ENCODE peak calls at places on chromosome 16, in five cellular contexts. Y is esophagus muscularis mucosa, W is GM23338, J is prostate gland, L is transverse colon. T is an unnamed sample.

GRCh38 chr16:50025544-50025931 is 513 bp downstream of the CNEP1R1 start:
- DNase-seq in L (peak; percentile 20), J (no peak), W (no peak), Y (no peak), T (no peak)

GRCh38 chr16:16100631-16101030 is 122.7 kb downstream of the ABCC6 start:
- DNase-seq in W (no peak), Y (no peak), L (no peak), J (no peak), T (no peak)

GRCh38 chr16:88479795-88480760 is 27.0 kb downstream of the ZFPM1 start:
- DNase-seq in L (peak; percentile 60), Y (no peak), J (no peak), W (no peak), T (no peak)

GRCh38 chr16:87855852-87856715 is 13.2 kb downstream of the SLC7A5 start:
- DNase-seq in L (peak; percentile 85), J (peak; percentile 83), W (no peak), Y (no peak), T (peak; percentile 91)

GRCh38 chr16:81523387-81524115 is 78.9 kb downstream of the CMIP start:
- DNase-seq in Y (no peak), L (no peak), W (no peak), J (peak; percentile 56), T (no peak)

GRCh38 chr16:72959301-72959996 is 88.5 kb downstream of the ZFHX3 start:
- DNase-seq in W (no peak), Y (no peak), J (no peak), L (no peak), T (peak; percentile 64)

GRCh38 chr16:278863-279366 is 1.5 kb upstream of the ARHGDIG start:
- DNase-seq in Y (no peak), W (peak; percentile 70), J (no peak), L (no peak), T (no peak)

GRCh38 chr16:15041260-15042011 is 14.4 kb downstream of the NTAN1 start:
- DNase-seq in J (peak; percentile 78), Y (peak; percentile 94), W (peak; percentile 56), L (peak; percentile 78), T (peak; percentile 87)

GRCh38 chr16:87821346-87822001 is 47.8 kb downstream of the SLC7A5 start:
- DNase-seq in L (no peak), J (no peak), W (no peak), Y (no peak), T (no peak)

GRCh38 chr16:81451753-81452680 is 7.4 kb downstream of the CMIP start:
- DNase-seq in L (peak; percentile 69), Y (no peak), J (no peak), W (peak; percentile 43), T (no peak)

GRCh38 chr16:85041184-85041928 is 13.8 kb downstream of the KIAA0513 start:
- DNase-seq in J (no peak), L (no peak), W (no peak), Y (no peak), T (no peak)

GRCh38 chr16:71754652-71755051 is 30.2 kb upstream of the PHLPP2 start:
- DNase-seq in L (no peak), J (no peak), W (no peak), Y (no peak), T (no peak)
- H3K36me3 ChIP-seq in L (peaks cover 73% of the 10 kb centered on the region), J (no peaks in the 10 kb centered on the region), W (peaks cover 40% of the 10 kb centered on the region), Y (peaks cover 93% of the 10 kb centered on the region), T (peaks cover 49% of the 10 kb centered on the region)

GRCh38 chr16:51193879-51194278 is 42.8 kb upstream of the SALL1 start:
- DNase-seq in W (no peak), L (no peak), J (no peak), Y (peak; percentile 2), T (no peak)
- TF ChIP-seq POLR2AphosphoS5 in W (no peak), L (no peak), J (no peak), Y (no peak), T (no peak)

GRCh38 chr16:75263963-75264445 is 12.6 kb upstream of the BCAR1 start:
- DNase-seq in J (no peak), W (no peak), Y (no peak), L (peak; percentile 28), T (peak; percentile 75)
- H3K4me3 ChIP-seq in J (peak overlapping the region; percentile 99), W (peak overlapping the region; percentile 97), Y (peak overlapping the region; percentile 99), L (no peak overlapping the region), T (peak overlapping the region; percentile 94)

GRCh38 chr16:9393601-9394000 is 302.2 kb downstream of the HAPSTR1 start:
- DNase-seq in Y (no peak), J (no peak), L (no peak), W (no peak), T (no peak)

GRCh38 chr16:9384141-9384540 is 292.7 kb downstream of the HAPSTR1 start:
- DNase-seq in Y (no peak), W (no peak), J (no peak), L (no peak), T (peak; percentile 77)

DNA sequence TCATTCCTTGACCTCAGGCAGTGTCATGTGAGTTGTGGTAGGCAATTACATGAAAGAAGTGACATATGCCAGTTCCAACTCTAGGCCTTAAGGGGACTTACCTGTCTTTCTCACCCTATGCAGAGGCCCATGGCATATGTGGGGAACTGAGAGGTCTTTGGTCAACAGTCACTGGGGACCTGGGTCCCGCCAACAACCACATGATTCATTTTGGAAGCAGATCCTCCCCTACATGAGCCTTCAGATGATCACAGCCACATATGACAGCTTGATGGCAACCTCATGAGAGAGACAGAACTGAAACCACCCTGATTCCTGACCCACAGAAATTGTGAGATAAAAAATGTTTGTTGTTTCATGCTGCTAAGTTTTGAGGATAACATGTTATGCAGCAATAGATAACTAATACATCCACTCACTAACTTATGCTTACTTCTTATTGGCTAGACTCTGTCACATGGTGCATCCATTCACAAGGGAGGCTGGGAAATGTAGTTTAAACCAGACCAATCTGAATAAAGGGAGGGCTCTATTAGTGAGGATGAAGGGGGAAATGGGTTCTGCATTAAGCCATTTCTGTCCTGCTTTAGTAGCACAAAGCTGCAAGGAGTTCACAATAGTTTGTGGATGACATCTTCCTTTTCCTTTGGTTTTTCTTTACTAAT is 298.2 kb downstream of the HAPSTR1 start:
- DNase-seq in J (no peak), W (no peak), L (no peak), Y (no peak), T (no peak)
- H3K36me3 ChIP-seq in J (no peaks in the 10 kb centered on the region), W (no peaks in the 10 kb centered on the region), L (no peaks in the 10 kb centered on the region), Y (no peaks in the 10 kb centered on the region), T (no peaks in the 10 kb centered on the region)

T was measured in sigmoid colon.